ENCODE peak calls at places on chromosomes 16 and 17, in seven cellular contexts. U is H1, F is H9, Q is mesendoderm, Y is mesenchymal stem cell, L is trophoblast cell, N is neuronal stem cell. W is an unnamed sample.

GRCh38 chr17:55825213-55825612 is 74.4 kb downstream of the PCTP start:
- DNase-seq in Y (no peak), F (no peak), L (no peak), Q (peak), U (no peak), N (no peak), W (no peak)

GRCh38 chr17:7448461-7448860 is 3.6 kb downstream of the CHRNB1 start:
- DNase-seq in F (no peak), Y (no peak), L (no peak), N (no peak), Q (no peak), U (no peak), W (no peak)

GRCh38 chr17:1438593-1439083 is 17.4 kb downstream of the CRK start:
- DNase-seq in N (no peak), F (no peak), Q (peak), U (no peak), L (peak), Y (peak), W (peak)

GRCh38 chr16:842061-842476 is 41.5 kb upstream of the GNG13 start:
- DNase-seq in Y (no peak), L (no peak), Q (no peak), U (no peak), N (no peak), F (no peak), W (peak)

GRCh38 chr17:4648741-4649140 is 7.3 kb upstream of the ALOX15 start:
- DNase-seq in F (no peak), N (no peak), U (no peak), L (no peak), Q (no peak), Y (no peak), W (no peak)

GRCh38 chr17:40557531-40558299 is 7.6 kb downstream of the CCR7 start:
- DNase-seq in Y (no peak), Q (no peak), F (no peak), N (no peak), L (no peak), U (no peak), W (no peak)

GRCh38 chr16:22659933-22660332 is 149.2 kb downstream of the NPIPB5 start:
- DNase-seq in F (peak), Q (no peak), U (no peak), Y (no peak), L (no peak), N (no peak), W (no peak)

GRCh38 chr16:11149011-11149616 is 106.9 kb downstream of the SOCS1 start:
- DNase-seq in F (no peak), N (no peak), Q (peak), U (no peak), L (no peak), Y (peak), W (peak)

GRCh38 chr17:49798738-49799137 is 10.3 kb downstream of the KAT7 start:
- DNase-seq in Q (no peak), F (no peak), Y (no peak), L (no peak), U (no peak), N (no peak), W (no peak)

GRCh38 chr17:7215136-7215638 is 4.4 kb downstream of the DLG4 start:
- DNase-seq in F (no peak), N (no peak), Q (no peak), Y (no peak), U (no peak), L (no peak), W (no peak)

GRCh38 chr17:7997186-7997585 is 5.2 kb upstream of the GUCY2D start:
- DNase-seq in U (no peak), Q (peak), Y (peak), L (no peak), F (peak), N (no peak), W (peak)

GRCh38 chr16:30889721-30890120 is 4.2 kb downstream of the BCL7C start:
- DNase-seq in F (no peak), Q (no peak), N (no peak), Y (no peak), L (no peak), U (no peak), W (no peak)
- H2BK120ac ChIP-seq in F (no peak), Q (no peak), N (no peak), Y (no peak), L (no peak), U (no peak), W (no peak)

GRCh38 chr16:31204871-31205666 is 2.5 kb upstream of the PYCARD start:
- DNase-seq in L (no peak), U (no peak), F (no peak), Q (no peak), N (no peak), Y (no peak), W (no peak)
- H2BK120ac ChIP-seq in L (no peak), U (no peak), F (no peak), Q (no peak), N (no peak), Y (no peak), W (no peak)

GRCh38 chr17:68707032-68707431 is 105.9 kb upstream of the FAM20A start:
- DNase-seq in L (no peak), Q (no peak), U (no peak), N (no peak), F (no peak), Y (peak), W (peak)

GRCh38 chr17:68704897-68705296 is 103.7 kb upstream of the FAM20A start:
- DNase-seq in Y (peak), U (no peak), F (no peak), Q (no peak), L (no peak), N (no peak), W (peak)

GRCh38 chr17:68705331-68706166 is 104.4 kb upstream of the FAM20A start:
- DNase-seq in Q (no peak), N (no peak), F (no peak), Y (peak), U (no peak), L (no peak), W (peak)

GRCh38 chr17:68709461-68709860 is 108.3 kb upstream of the FAM20A start:
- DNase-seq in Y (no peak), L (no peak), N (no peak), F (no peak), U (no peak), Q (no peak), W (no peak)

DNA sequence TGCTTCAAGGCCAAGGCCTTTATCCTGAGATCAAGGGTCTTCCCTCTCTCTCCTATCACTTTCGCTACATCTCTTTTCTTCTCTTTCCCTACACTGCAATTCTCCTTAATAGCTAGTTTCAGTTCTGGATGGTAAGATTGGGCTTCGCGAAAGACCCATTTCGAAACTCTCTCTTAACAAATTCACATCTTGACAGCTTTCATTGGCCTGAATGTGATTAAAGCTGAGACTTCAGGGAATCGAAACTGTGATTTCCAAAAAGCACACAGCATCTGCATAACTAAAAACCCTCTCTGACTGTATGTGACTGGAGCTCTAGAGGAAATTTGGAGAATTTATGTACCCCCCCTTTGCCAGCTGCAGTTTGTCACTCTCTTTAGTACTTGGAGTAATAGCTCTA is 105.2 kb upstream of the FAM20A start:
- DNase-seq in U (no peak), Y (no peak), Q (no peak), N (no peak), L (no peak), F (no peak), W (no peak)
- H2BK120ac ChIP-seq in U (no peak), Y (no peak), Q (no peak), N (no peak), L (no peak), F (no peak), W (no peak)

DNA sequence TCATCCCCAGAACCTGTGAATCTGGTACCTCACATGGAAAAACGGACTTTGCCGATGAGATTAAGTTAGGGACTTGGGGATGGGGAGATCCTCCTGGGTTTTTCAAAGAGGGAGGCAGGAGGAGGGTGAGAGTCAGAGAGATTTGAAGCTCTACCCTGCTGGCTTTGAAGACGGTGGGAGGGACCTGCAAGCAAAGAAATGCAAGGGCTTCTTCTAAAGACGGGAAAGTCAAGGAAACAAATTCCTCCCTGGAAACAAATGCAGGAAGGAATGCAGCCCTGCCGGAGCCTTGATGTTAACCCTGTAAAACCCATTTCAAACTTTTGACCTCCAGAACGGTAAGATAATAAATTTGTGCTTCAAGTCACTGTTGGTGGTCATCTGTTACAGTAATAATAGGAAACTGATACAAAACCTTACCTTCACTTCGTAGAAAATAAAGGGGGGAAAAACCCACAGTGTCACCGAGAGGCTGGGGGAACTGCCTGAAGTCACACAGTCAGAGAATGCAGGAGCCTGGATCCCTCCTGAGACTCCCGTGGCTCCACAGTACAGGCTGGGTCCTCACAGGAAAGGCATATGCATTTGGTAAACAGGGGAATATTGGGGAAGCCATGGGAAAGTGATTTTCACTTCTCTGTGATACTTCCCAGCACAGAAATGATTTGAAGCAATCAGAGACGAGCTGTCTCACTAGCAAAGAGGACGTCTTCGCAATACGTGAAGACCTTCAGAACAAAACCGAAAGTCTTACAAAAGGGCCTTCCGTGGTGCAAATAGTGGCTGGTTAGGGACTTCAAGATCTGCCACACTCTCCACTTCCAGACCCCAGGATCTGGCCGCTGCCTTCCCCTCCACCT is 58.9 kb upstream of the CLEC3A start:
- DNase-seq in Q (peak), N (no peak), F (peak), U (peak), Y (peak), L (peak), W (no peak)
- H2BK120ac ChIP-seq in Q (peak), N (no peak), F (no peak), U (peak), Y (no peak), L (peak), W (peak)